ENCODE peak calls at places on chromosomes 7 and 10, in six cellular contexts. Z is neuronal stem cell, T is EL, J is HCEC 1CT, F is NCI-H774, C is T1000. Y is an unnamed sample.

GRCh38 chr10:114783686-114784085 is 37.9 kb upstream of the FHIP2A start:
- DNase-seq in F (no peak), T (no peak), C (no peak), J (no peak), Z (no peak), Y (no peak)

GRCh38 chr7:151083071-151083823 is at the start of gene TMUB1:
- DNase-seq in F (peak), Z (no peak), J (peak), C (peak), T (peak), Y (peak)

GRCh38 chr10:31773749-31774148 is 154.9 kb downstream of the ARHGAP12 start:
- DNase-seq in C (no peak), T (no peak), J (no peak), Z (no peak), F (no peak), Y (no peak)

GRCh38 chr10:31961264-31961663 is 32.6 kb upstream of the ARHGAP12 start:
- DNase-seq in J (no peak), T (no peak), Z (no peak), C (peak), F (peak), Y (no peak)

GRCh38 chr7:32218741-32219283 is 148.6 kb upstream of the PDE1C start:
- DNase-seq in Z (no peak), T (no peak), C (no peak), F (no peak), J (no peak), Y (no peak)

GRCh38 chr7:124782335-124782734 is 16.7 kb upstream of the GPR37 start:
- DNase-seq in T (no peak), C (no peak), F (no peak), Z (no peak), J (no peak), Y (no peak)

GRCh38 chr10:89479255-89479654 is 56.1 kb downstream of the SLC16A12 start:
- DNase-seq in C (no peak), Z (no peak), J (no peak), T (no peak), F (no peak), Y (no peak)

GRCh38 chr10:110699859-110700468 is 55.8 kb downstream of the RBM20 start:
- DNase-seq in T (no peak), J (no peak), C (no peak), F (no peak), Z (no peak), Y (no peak)

GRCh38 chr7:155860461-155860839 is 48.2 kb upstream of the SHH start:
- DNase-seq in C (no peak), T (no peak), Z (no peak), J (no peak), F (no peak), Y (no peak)

GRCh38 chr10:109018892-109019507 is 904.3 kb downstream of the XPNPEP1 start:
- DNase-seq in T (peak), Z (no peak), C (no peak), J (peak), F (no peak), Y (no peak)

GRCh38 chr10:7250236-7250635 is 160.6 kb downstream of the SFMBT2 start:
- DNase-seq in C (no peak), T (no peak), Z (no peak), F (no peak), J (no peak), Y (no peak)

GRCh38 chr10:19310121-19310520 is 261.5 kb downstream of the MALRD1 start:
- DNase-seq in J (no peak), F (no peak), T (no peak), Z (no peak), C (no peak), Y (no peak)

GRCh38 chr7:50560865-50561351 is 4.3 kb downstream of the DDC start:
- DNase-seq in Z (no peak), C (no peak), F (peak), T (no peak), J (no peak), Y (peak)